ENCODE peak calls at places on chromosomes 1 and 21, in four cellular contexts. C is K562, I is transverse colon, V is stomach. T is an unnamed sample.

GRCh38 chr1:218182455-218182854 is 102.6 kb upstream of the RRP15 start:
- DNase-seq in C (no peak), I (no peak), V (no peak), T (no peak)

GRCh38 chr1:221397141-221397540 is 344.7 kb downstream of the DUSP10 start:
- DNase-seq in C (no peak), I (no peak), V (no peak), T (no peak)

GRCh38 chr1:89070509-89070908 is 5.5 kb upstream of the GBP1 start:
- DNase-seq in C (no peak), I (no peak), V (no peak), T (no peak)

GRCh38 chr1:184632415-184633175 is 122.1 kb downstream of the EDEM3 start:
- DNase-seq in C (no peak), I (no peak), V (peak), T (no peak)

GRCh38 chr1:100799548-100799947 is 80.0 kb downstream of the VCAM1 start:
- DNase-seq in C (no peak), I (no peak), V (no peak), T (no peak)

GRCh38 chr1:227901906-227902640 is 45.7 kb downstream of the WNT9A start:
- DNase-seq in C (peak), I (no peak), V (no peak), T (no peak)

GRCh38 chr1:59433440-59433813 is 136.5 kb downstream of the FGGY start:
- DNase-seq in C (no peak), I (no peak), V (no peak), T (no peak)

GRCh38 chr1:110300412-110300811 is 38.8 kb upstream of the RBM15 start:
- DNase-seq in C (no peak), I (no peak), V (no peak), T (no peak)

GRCh38 chr1:93906480-93906879 is 2.8 kb downstream of the GCLM start:
- DNase-seq in C (no peak), I (no peak), V (no peak), T (no peak)

GRCh38 chr21:42570841-42571387 is 57.3 kb downstream of the SLC37A1 start:
- DNase-seq in C (no peak), I (peak), V (peak), T (peak)

GRCh38 chr1:228374711-228375577 is 31.7 kb downstream of the TRIM11 start:
- DNase-seq in C (no peak), I (peak), V (peak), T (no peak)

GRCh38 chr1:230191079-230191478 is 124.0 kb downstream of the GALNT2 start:
- DNase-seq in C (peak), I (peak), V (peak), T (no peak)

GRCh38 chr1:119372493-119373086 is 4.0 kb downstream of the HAO2 start:
- DNase-seq in C (no peak), I (peak), V (no peak), T (no peak)

GRCh38 chr1:200979574-200980451 is 43.7 kb downstream of the KIF21B start:
- DNase-seq in C (peak), I (peak), V (peak), T (peak)

GRCh38 chr21:35234725-35235124 is 185.6 kb upstream of the RUNX1 start:
- DNase-seq in C (no peak), I (no peak), V (no peak), T (no peak)

GRCh38 chr1:184373155-184373554 is 13.7 kb upstream of the C1orf21 start:
- DNase-seq in C (no peak), I (no peak), V (no peak), T (no peak)

GRCh38 chr1:192491804-192492554 is 83.6 kb upstream of the RGS1 start:
- DNase-seq in C (no peak), I (no peak), V (no peak), T (no peak)

GRCh38 chr1:110829955-110830553 is 42.9 kb upstream of the CD53 start:
- DNase-seq in C (peak), I (no peak), V (no peak), T (no peak)

GRCh38 chr21:34112316-34113033 is 39.1 kb downstream of the MRPS6 start:
- DNase-seq in C (no peak), I (no peak), V (no peak), T (no peak)

GRCh38 chr1:98932184-98932583 is 72.5 kb downstream of the PLPPR5 start:
- DNase-seq in C (no peak), I (no peak), V (no peak), T (no peak)

GRCh38 chr1:200896571-200897187 is 2.0 kb downstream of the INAVA start:
- DNase-seq in C (no peak), I (peak), V (peak), T (peak)

GRCh38 chr1:17919525-17920439 is 164.6 kb downstream of the ACTL8 start:
- DNase-seq in C (peak), I (no peak), V (peak), T (no peak)

GRCh38 chr1:69244211-69244610 is 323.5 kb upstream of the LRRC7 start:
- DNase-seq in C (no peak), I (no peak), V (no peak), T (no peak)

GRCh38 chr1:59505596-59506028 is 208.7 kb downstream of the FGGY start:
- DNase-seq in C (no peak), I (no peak), V (no peak), T (no peak)

GRCh38 chr1:221310180-221310579 is 430.9 kb downstream of the HLX start:
- DNase-seq in C (no peak), I (no peak), V (no peak), T (no peak)

GRCh38 chr1:72366473-72366872 is 84.1 kb upstream of the NEGR1 start:
- DNase-seq in C (no peak), I (no peak), V (no peak), T (no peak)

GRCh38 chr1:42340093-42340492 is 5.1 kb upstream of the FOXJ3 start:
- DNase-seq in C (no peak), I (peak), V (peak), T (peak)

GRCh38 chr1:31299365-31299764 is 2.5 kb downstream of the ZCCHC17 start:
- DNase-seq in C (no peak), I (no peak), V (no peak), T (no peak)

DNA sequence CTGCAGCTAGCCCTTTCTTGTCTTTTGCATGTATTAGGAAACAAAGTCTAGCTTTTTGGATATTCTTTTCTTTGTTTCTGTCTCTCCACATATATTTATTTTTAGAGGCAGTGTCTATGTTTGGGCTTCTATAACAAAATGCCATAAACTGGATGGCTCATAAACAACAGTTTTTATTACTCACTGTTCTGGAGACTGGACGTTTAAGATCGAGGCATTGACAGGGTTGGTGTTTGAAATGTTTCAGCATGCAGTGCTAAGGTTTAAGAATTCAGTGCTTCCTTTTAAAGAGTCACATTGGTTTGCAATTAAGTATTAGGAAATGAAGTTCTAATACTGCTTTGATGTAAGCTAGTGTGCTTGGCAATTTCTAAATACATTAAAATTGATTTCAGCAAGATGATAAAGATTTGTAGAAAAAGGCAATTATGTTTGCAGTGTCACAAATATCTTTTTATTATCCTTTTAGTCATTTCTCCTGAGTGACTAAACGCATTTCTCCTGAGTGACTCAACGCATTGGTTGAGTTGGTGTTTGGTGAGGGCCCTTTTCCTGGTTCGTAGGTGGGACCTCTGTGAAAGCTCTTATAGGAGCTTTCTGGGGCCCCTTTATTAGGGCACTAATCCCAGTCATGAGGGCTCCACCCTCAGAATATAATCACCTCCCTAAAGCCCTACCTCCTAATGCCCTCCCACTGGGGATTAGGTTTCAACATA is 317.0 kb downstream of the USP25 start:
- DNase-seq in C (no peak), I (no peak), V (no peak), T (no peak)
- TF ChIP-seq CTCF in C (no peak), I (no peak), V (no peak), T (no peak)

GRCh38 chr1:97553975-97554374 is 366.9 kb downstream of the DPYD start:
- DNase-seq in C (no peak), I (no peak), V (no peak), T (no peak)
- TF ChIP-seq EP300 in C (no peak), I (no peak), V (no peak), T (no peak)

GRCh38 chr1:154860154-154860870 is 9.8 kb downstream of the KCNN3 start:
- DNase-seq in C (peak), I (peak), V (no peak), T (no peak)
- TF ChIP-seq POLR2AphosphoS5 in C (no peak), I (peak), V (peak), T (no peak)

GRCh38 chr1:39158330-39159086 is 46.0 kb upstream of the MACF1 start:
- DNase-seq in C (peak), I (peak), V (peak), T (peak)
- TF ChIP-seq CTCF in C (no peak), I (no peak), V (no peak), T (no peak)

DNA sequence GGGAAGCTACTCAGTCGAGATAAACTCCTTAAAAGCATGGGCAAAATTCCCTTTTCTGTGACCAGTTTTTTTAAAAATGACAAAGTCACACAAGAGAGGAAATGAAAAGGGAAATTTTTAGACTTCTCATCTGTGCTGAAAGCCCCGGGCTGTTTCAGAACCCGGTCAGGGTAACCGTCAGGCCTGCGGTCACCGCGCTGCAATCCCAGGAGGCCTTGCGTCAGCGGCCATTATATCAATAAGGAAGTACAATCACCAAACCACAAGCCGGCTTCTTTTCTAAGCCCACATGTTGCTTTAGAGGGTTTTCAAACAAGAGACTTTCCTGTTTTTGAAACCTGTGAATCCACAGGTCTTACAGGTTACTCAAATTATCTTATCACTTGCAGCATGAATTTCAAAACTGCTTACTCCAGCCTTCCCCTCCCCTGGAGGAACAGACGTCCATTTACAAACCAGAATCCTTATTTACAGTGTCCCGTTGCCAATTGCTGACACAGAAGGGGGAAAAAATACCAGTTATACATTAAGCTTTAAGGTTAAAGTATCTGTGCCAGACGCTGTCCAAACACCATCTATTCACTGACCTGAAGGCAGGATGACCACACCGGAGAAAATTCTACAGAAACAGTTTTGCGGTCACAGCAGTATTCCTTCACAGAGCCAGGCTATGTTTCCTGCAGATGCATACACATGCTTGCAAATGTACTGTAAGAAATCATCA is 165.3 kb downstream of the TOMM20 start:
- DNase-seq in C (peak), I (peak), V (peak), T (peak)
- TF ChIP-seq EP300 in C (peak), I (no peak), V (no peak), T (peak)

GRCh38 chr1:66399888-66400529 is 133.9 kb upstream of the SGIP1 start:
- DNase-seq in C (no peak), I (no peak), V (no peak), T (no peak)
- TF ChIP-seq POLR2AphosphoS5 in C (no peak), I (no peak), V (no peak), T (no peak)

GRCh38 chr1:9186976-9187375 is 47.6 kb upstream of the H6PD start:
- DNase-seq in C (no peak), I (no peak), V (no peak), T (no peak)
- TF ChIP-seq CTCF in C (no peak), I (no peak), V (no peak), T (no peak)

GRCh38 chr21:40047993-40048730 is 180.9 kb downstream of the PCP4 start:
- DNase-seq in C (no peak), I (no peak), V (no peak), T (no peak)
- TF ChIP-seq EP300 in C (no peak), I (no peak), V (peak), T (no peak)